ENCODE peak calls at places on chromosomes 3 and 15, in eight cellular contexts. One of them, this sample, is unnamed.
A peak's percentile ranks its signal among the peaks of the same experiment; 100 is the strongest.

GRCh38 chr15:96038650-96039049 is 291.9 kb upstream of the NR2F2 start:
- DNase-seq in ovary: no peak
- DNase-seq in epithelial cell of esophagus: no peak
- DNase-seq in lower lobe of right lung: no peak
- DNase-seq in BJ: no peak
- DNase-seq in Caco-2: no peak
- DNase-seq in lower leg skin: no peak
- DNase-seq in hepatocyte: no peak
- DNase-seq in this sample: no peak

GRCh38 chr3:185998136-185998535 is 60.3 kb upstream of the TRA2B start:
- DNase-seq in BJ: no peak
- DNase-seq in lower leg skin: no peak
- DNase-seq in Caco-2: no peak
- DNase-seq in lower lobe of right lung: no peak
- DNase-seq in epithelial cell of esophagus: no peak
- DNase-seq in ovary: no peak
- DNase-seq in hepatocyte: no peak
- DNase-seq in this sample: no peak

GRCh38 chr15:90340345-90340744 is 11.7 kb upstream of the ZNF774 start:
- DNase-seq in BJ: no peak
- DNase-seq in lower lobe of right lung: no peak
- DNase-seq in lower leg skin: no peak
- DNase-seq in epithelial cell of esophagus: no peak
- DNase-seq in Caco-2: peak; percentile 73
- DNase-seq in ovary: no peak
- DNase-seq in hepatocyte: peak; percentile 40
- DNase-seq in this sample: no peak

GRCh38 chr15:65837301-65838283 is 31.7 kb upstream of the RAB11A start:
- DNase-seq in epithelial cell of esophagus: no peak
- DNase-seq in BJ: no peak
- DNase-seq in Caco-2: no peak
- DNase-seq in lower leg skin: no peak
- DNase-seq in ovary: no peak
- DNase-seq in hepatocyte: no peak
- DNase-seq in lower lobe of right lung: no peak
- DNase-seq in this sample: no peak

GRCh38 chr3:45748068-45748467 is 48.3 kb downstream of the SLC6A20 start:
- DNase-seq in lower leg skin: no peak
- DNase-seq in BJ: no peak
- DNase-seq in epithelial cell of esophagus: peak; percentile 73
- DNase-seq in ovary: no peak
- DNase-seq in hepatocyte: no peak
- DNase-seq in Caco-2: no peak
- DNase-seq in lower lobe of right lung: no peak
- DNase-seq in this sample: no peak

GRCh38 chr3:99509224-99509623 is 129.2 kb upstream of the COL8A1 start:
- DNase-seq in ovary: peak; percentile 64
- DNase-seq in BJ: peak; percentile 49
- DNase-seq in Caco-2: no peak
- DNase-seq in lower leg skin: no peak
- DNase-seq in hepatocyte: no peak
- DNase-seq in epithelial cell of esophagus: no peak
- DNase-seq in lower lobe of right lung: no peak
- DNase-seq in this sample: no peak

GRCh38 chr15:96047255-96047931 is 283.1 kb upstream of the NR2F2 start:
- DNase-seq in BJ: peak; percentile 90
- DNase-seq in epithelial cell of esophagus: peak; percentile 52
- DNase-seq in lower leg skin: no peak
- DNase-seq in ovary: no peak
- DNase-seq in lower lobe of right lung: no peak
- DNase-seq in hepatocyte: no peak
- DNase-seq in Caco-2: no peak
- DNase-seq in this sample: no peak

GRCh38 chr15:65980824-65981456 is 111.6 kb downstream of the RAB11A start:
- DNase-seq in lower lobe of right lung: peak; percentile 68
- DNase-seq in hepatocyte: peak; percentile 81
- DNase-seq in Caco-2: peak; percentile 60
- DNase-seq in epithelial cell of esophagus: peak; percentile 89
- DNase-seq in BJ: peak; percentile 4
- DNase-seq in ovary: peak; percentile 48
- DNase-seq in lower leg skin: peak; percentile 33
- DNase-seq in this sample: peak; percentile 53

GRCh38 chr15:99125061-99125990 is 20.4 kb downstream of the SYNM start:
- DNase-seq in epithelial cell of esophagus: no peak
- DNase-seq in ovary: no peak
- DNase-seq in Caco-2: no peak
- DNase-seq in BJ: no peak
- DNase-seq in lower leg skin: no peak
- DNase-seq in hepatocyte: no peak
- DNase-seq in lower lobe of right lung: peak; percentile 37
- DNase-seq in this sample: no peak

GRCh38 chr15:36469567-36469966 is 109.9 kb upstream of the CDIN1 start:
- DNase-seq in lower lobe of right lung: no peak
- DNase-seq in ovary: no peak
- DNase-seq in lower leg skin: no peak
- DNase-seq in hepatocyte: no peak
- DNase-seq in epithelial cell of esophagus: peak; percentile 31
- DNase-seq in BJ: no peak
- DNase-seq in Caco-2: no peak
- DNase-seq in this sample: no peak

GRCh38 chr3:173336261-173336660 is 61.3 kb upstream of the NLGN1 start:
- DNase-seq in epithelial cell of esophagus: no peak
- DNase-seq in lower leg skin: no peak
- DNase-seq in BJ: no peak
- DNase-seq in ovary: no peak
- DNase-seq in hepatocyte: no peak
- DNase-seq in lower lobe of right lung: no peak
- DNase-seq in Caco-2: no peak
- DNase-seq in this sample: no peak

GRCh38 chr3:141643391-141643790 is 94.7 kb upstream of the RNF7 start:
- DNase-seq in ovary: no peak
- DNase-seq in lower leg skin: no peak
- DNase-seq in BJ: peak; percentile 49
- DNase-seq in Caco-2: no peak
- DNase-seq in epithelial cell of esophagus: no peak
- DNase-seq in lower lobe of right lung: no peak
- DNase-seq in hepatocyte: no peak
- DNase-seq in this sample: no peak

GRCh38 chr3:124770341-124771082 is 40.3 kb downstream of the UMPS start:
- DNase-seq in epithelial cell of esophagus: peak; percentile 48
- DNase-seq in BJ: no peak
- DNase-seq in Caco-2: no peak
- DNase-seq in hepatocyte: peak; percentile 70
- DNase-seq in lower lobe of right lung: no peak
- DNase-seq in ovary: no peak
- DNase-seq in lower leg skin: no peak
- DNase-seq in this sample: no peak

DNA sequence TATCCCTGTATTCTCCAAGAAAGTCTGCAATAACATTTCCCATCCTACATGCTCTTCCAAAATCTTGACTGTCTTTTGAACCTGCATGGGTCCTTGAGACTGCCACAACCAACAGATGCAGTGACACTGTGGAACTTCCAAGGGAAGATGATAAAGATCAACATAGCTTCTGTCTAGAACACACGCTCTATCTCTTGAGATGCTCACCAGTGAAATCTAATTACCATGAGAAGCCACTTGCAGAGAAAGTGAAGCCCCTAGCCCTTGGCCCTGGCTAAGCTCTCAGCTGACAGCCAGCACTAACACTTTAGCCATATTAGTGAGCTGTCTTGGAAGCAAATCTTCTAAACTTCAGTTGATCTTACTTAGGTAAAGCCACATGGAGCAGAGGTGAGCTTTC is 36.6 kb downstream of the EOMES start:
- DNase-seq in lower lobe of right lung: no peak
- DNase-seq in BJ: no peak
- DNase-seq in ovary: no peak
- DNase-seq in epithelial cell of esophagus: no peak
- DNase-seq in Caco-2: no peak
- DNase-seq in lower leg skin: no peak
- DNase-seq in hepatocyte: no peak
- DNase-seq in this sample: no peak
- TF ChIP-seq CTCF in lower lobe of right lung: no peak
- TF ChIP-seq CTCF in BJ: no peak
- TF ChIP-seq CTCF in ovary: no peak
- TF ChIP-seq CTCF in epithelial cell of esophagus: no peak
- TF ChIP-seq CTCF in Caco-2: no peak
- TF ChIP-seq CTCF in lower leg skin: no peak
- TF ChIP-seq CTCF in hepatocyte: no peak
- TF ChIP-seq CTCF in this sample: no peak

GRCh38 chr3:18946524-18946923 is 201.8 kb upstream of the KCNH8 start:
- DNase-seq in lower lobe of right lung: no peak
- DNase-seq in Caco-2: peak; percentile 39
- DNase-seq in epithelial cell of esophagus: peak; percentile 59
- DNase-seq in lower leg skin: no peak
- DNase-seq in ovary: no peak
- DNase-seq in hepatocyte: no peak
- DNase-seq in BJ: no peak
- DNase-seq in this sample: no peak
- TF ChIP-seq CTCF in lower lobe of right lung: no peak
- TF ChIP-seq CTCF in Caco-2: peak; percentile 11
- TF ChIP-seq CTCF in epithelial cell of esophagus: peak; percentile 25
- TF ChIP-seq CTCF in lower leg skin: no peak
- TF ChIP-seq CTCF in ovary: no peak
- TF ChIP-seq CTCF in hepatocyte: no peak
- TF ChIP-seq CTCF in BJ: no peak
- TF ChIP-seq CTCF in this sample: no peak

GRCh38 chr3:100797921-100798491 is 88.7 kb downstream of the TFG start:
- DNase-seq in Caco-2: no peak
- DNase-seq in hepatocyte: no peak
- DNase-seq in epithelial cell of esophagus: no peak
- DNase-seq in lower lobe of right lung: no peak
- DNase-seq in lower leg skin: no peak
- DNase-seq in ovary: no peak
- DNase-seq in BJ: no peak
- DNase-seq in this sample: no peak

GRCh38 chr3:100802126-100802525 is 92.8 kb downstream of the TFG start:
- DNase-seq in Caco-2: no peak
- DNase-seq in epithelial cell of esophagus: peak; percentile 48
- DNase-seq in ovary: no peak
- DNase-seq in hepatocyte: no peak
- DNase-seq in BJ: no peak
- DNase-seq in lower leg skin: no peak
- DNase-seq in lower lobe of right lung: no peak
- DNase-seq in this sample: no peak

GRCh38 chr3:100796556-100796955 is 87.3 kb downstream of the TFG start:
- DNase-seq in lower lobe of right lung: no peak
- DNase-seq in epithelial cell of esophagus: peak; percentile 31
- DNase-seq in Caco-2: no peak
- DNase-seq in BJ: no peak
- DNase-seq in lower leg skin: no peak
- DNase-seq in ovary: no peak
- DNase-seq in hepatocyte: peak; percentile 8
- DNase-seq in this sample: no peak
- TF ChIP-seq CTCF in lower lobe of right lung: peak; percentile 15
- TF ChIP-seq CTCF in epithelial cell of esophagus: peak; percentile 40
- TF ChIP-seq CTCF in Caco-2: peak; percentile 6
- TF ChIP-seq CTCF in BJ: peak; percentile 39
- TF ChIP-seq CTCF in lower leg skin: no peak
- TF ChIP-seq CTCF in ovary: no peak
- TF ChIP-seq CTCF in hepatocyte: peak; percentile 46
- TF ChIP-seq CTCF in this sample: peak; percentile 35

GRCh38 chr15:85412956-85413854 is 32.8 kb downstream of the AKAP13 start:
- DNase-seq in epithelial cell of esophagus: peak; percentile 96
- DNase-seq in BJ: no peak
- DNase-seq in Caco-2: peak; percentile 48
- DNase-seq in lower lobe of right lung: peak; percentile 61
- DNase-seq in lower leg skin: peak; percentile 65
- DNase-seq in hepatocyte: peak; percentile 68
- DNase-seq in ovary: peak; percentile 21
- DNase-seq in this sample: peak; percentile 91

GRCh38 chr15:85414037-85414436 is 33.6 kb downstream of the AKAP13 start:
- DNase-seq in hepatocyte: no peak
- DNase-seq in Caco-2: no peak
- DNase-seq in epithelial cell of esophagus: no peak
- DNase-seq in lower leg skin: no peak
- DNase-seq in lower lobe of right lung: no peak
- DNase-seq in ovary: no peak
- DNase-seq in BJ: no peak
- DNase-seq in this sample: no peak

GRCh38 chr15:85415779-85416178 is 35.4 kb downstream of the AKAP13 start:
- DNase-seq in epithelial cell of esophagus: no peak
- DNase-seq in lower leg skin: no peak
- DNase-seq in lower lobe of right lung: no peak
- DNase-seq in hepatocyte: no peak
- DNase-seq in BJ: no peak
- DNase-seq in ovary: no peak
- DNase-seq in Caco-2: no peak
- DNase-seq in this sample: no peak

GRCh38 chr15:85414991-85415390 is 34.6 kb downstream of the AKAP13 start:
- DNase-seq in hepatocyte: no peak
- DNase-seq in lower lobe of right lung: no peak
- DNase-seq in epithelial cell of esophagus: no peak
- DNase-seq in Caco-2: no peak
- DNase-seq in BJ: no peak
- DNase-seq in lower leg skin: no peak
- DNase-seq in ovary: no peak
- DNase-seq in this sample: no peak

GRCh38 chr15:85414495-85414894 is 34.1 kb downstream of the AKAP13 start:
- DNase-seq in lower lobe of right lung: no peak
- DNase-seq in lower leg skin: no peak
- DNase-seq in BJ: no peak
- DNase-seq in epithelial cell of esophagus: peak; percentile 40
- DNase-seq in Caco-2: no peak
- DNase-seq in hepatocyte: no peak
- DNase-seq in ovary: no peak
- DNase-seq in this sample: no peak
- TF ChIP-seq CTCF in lower lobe of right lung: peak; percentile 22
- TF ChIP-seq CTCF in lower leg skin: no peak
- TF ChIP-seq CTCF in BJ: peak; percentile 12
- TF ChIP-seq CTCF in epithelial cell of esophagus: peak; percentile 6
- TF ChIP-seq CTCF in Caco-2: no peak
- TF ChIP-seq CTCF in hepatocyte: peak; percentile 15
- TF ChIP-seq CTCF in ovary: no peak
- TF ChIP-seq CTCF in this sample: peak; percentile 41

DNA sequence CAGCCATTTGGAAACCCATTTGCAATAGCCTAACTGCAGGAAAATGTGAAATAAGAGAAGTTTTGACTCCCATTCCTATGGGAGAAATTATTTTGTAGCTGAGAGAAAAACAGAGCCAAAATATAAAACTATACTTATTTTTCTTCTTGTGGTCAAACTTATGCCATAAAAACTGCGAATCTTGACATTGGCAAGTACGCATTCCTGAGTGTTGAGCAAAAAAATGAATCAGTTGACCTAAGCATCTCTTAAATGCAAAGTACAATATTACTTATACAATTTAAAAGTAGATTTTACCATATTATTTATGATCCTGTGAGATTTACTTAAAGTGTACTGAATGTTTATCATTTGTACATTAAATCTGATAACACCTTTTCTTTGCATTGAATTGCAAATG is 50.1 kb upstream of the CMC1 start:
- DNase-seq in BJ: no peak
- DNase-seq in hepatocyte: no peak
- DNase-seq in lower lobe of right lung: no peak
- DNase-seq in epithelial cell of esophagus: no peak
- DNase-seq in lower leg skin: no peak
- DNase-seq in Caco-2: no peak
- DNase-seq in ovary: no peak
- DNase-seq in this sample: no peak
- TF ChIP-seq CTCF in BJ: no peak
- TF ChIP-seq CTCF in hepatocyte: no peak
- TF ChIP-seq CTCF in lower lobe of right lung: no peak
- TF ChIP-seq CTCF in epithelial cell of esophagus: no peak
- TF ChIP-seq CTCF in lower leg skin: no peak
- TF ChIP-seq CTCF in Caco-2: no peak
- TF ChIP-seq CTCF in ovary: no peak
- TF ChIP-seq CTCF in this sample: no peak

GRCh38 chr15:56017920-56018319 is 24.5 kb upstream of the NEDD4 start:
- DNase-seq in Caco-2: no peak
- DNase-seq in ovary: no peak
- DNase-seq in lower leg skin: no peak
- DNase-seq in BJ: no peak
- DNase-seq in hepatocyte: no peak
- DNase-seq in epithelial cell of esophagus: peak; percentile 77
- DNase-seq in lower lobe of right lung: no peak
- DNase-seq in this sample: no peak
- TF ChIP-seq CTCF in Caco-2: no peak
- TF ChIP-seq CTCF in ovary: no peak
- TF ChIP-seq CTCF in lower leg skin: no peak
- TF ChIP-seq CTCF in BJ: peak; percentile 16
- TF ChIP-seq CTCF in hepatocyte: no peak
- TF ChIP-seq CTCF in epithelial cell of esophagus: peak; percentile 42
- TF ChIP-seq CTCF in lower lobe of right lung: no peak
- TF ChIP-seq CTCF in this sample: no peak

This sample was measured in activated CD8-positive, alpha-beta T cell treated with anti-CD3 and anti-CD28 coated beads for 36 hours.